ENCODE peak calls at places on chromosomes 12 and 14, in six cellular contexts. One of them, this sample, is unnamed.

GRCh38 chr12:24476310-24476709 is 472.6 kb downstream of the BCAT1 start:
- DNase-seq in sigmoid colon: no peak
- DNase-seq in progenitor cell of endocrine pancreas: no peak
- DNase-seq in Caco-2: no peak
- DNase-seq in Calu3: no peak
- DNase-seq in stomach: no peak
- DNase-seq in this sample: no peak

GRCh38 chr14:55107766-55108554 is 21.1 kb upstream of the LGALS3 start:
- DNase-seq in sigmoid colon: peak
- DNase-seq in progenitor cell of endocrine pancreas: no peak
- DNase-seq in Caco-2: peak
- DNase-seq in Calu3: peak
- DNase-seq in stomach: peak
- DNase-seq in this sample: peak

GRCh38 chr14:73237786-73238261 is 518 bp downstream of the PAPLN start:
- DNase-seq in sigmoid colon: peak
- DNase-seq in progenitor cell of endocrine pancreas: no peak
- DNase-seq in Caco-2: no peak
- DNase-seq in Calu3: peak
- DNase-seq in stomach: no peak
- DNase-seq in this sample: no peak

GRCh38 chr14:69632154-69632553 is 20.8 kb downstream of the SUSD6 start:
- DNase-seq in sigmoid colon: no peak
- DNase-seq in progenitor cell of endocrine pancreas: no peak
- DNase-seq in Caco-2: no peak
- DNase-seq in Calu3: no peak
- DNase-seq in stomach: no peak
- DNase-seq in this sample: no peak

GRCh38 chr12:87670448-87670847 is 358.8 kb downstream of the C12orf50 start:
- DNase-seq in sigmoid colon: no peak
- DNase-seq in progenitor cell of endocrine pancreas: no peak
- DNase-seq in Caco-2: peak
- DNase-seq in Calu3: no peak
- DNase-seq in stomach: no peak
- DNase-seq in this sample: no peak

GRCh38 chr12:74490390-74491064 is 47.1 kb upstream of the ATXN7L3B start:
- DNase-seq in sigmoid colon: no peak
- DNase-seq in progenitor cell of endocrine pancreas: no peak
- DNase-seq in Caco-2: no peak
- DNase-seq in Calu3: no peak
- DNase-seq in stomach: no peak
- DNase-seq in this sample: no peak

GRCh38 chr12:90043264-90043663 is 334.6 kb upstream of the ATP2B1 start:
- DNase-seq in sigmoid colon: no peak
- DNase-seq in progenitor cell of endocrine pancreas: no peak
- DNase-seq in Caco-2: no peak
- DNase-seq in Calu3: no peak
- DNase-seq in stomach: no peak
- DNase-seq in this sample: peak

GRCh38 chr12:127393896-127394295 is 873.1 kb upstream of the TMEM132C start:
- DNase-seq in sigmoid colon: no peak
- DNase-seq in progenitor cell of endocrine pancreas: no peak
- DNase-seq in Caco-2: no peak
- DNase-seq in Calu3: no peak
- DNase-seq in stomach: no peak
- DNase-seq in this sample: peak

GRCh38 chr14:89550761-89551283 is 133.8 kb upstream of the FOXN3 start:
- DNase-seq in sigmoid colon: no peak
- DNase-seq in progenitor cell of endocrine pancreas: no peak
- DNase-seq in Caco-2: no peak
- DNase-seq in Calu3: no peak
- DNase-seq in stomach: no peak
- DNase-seq in this sample: no peak

GRCh38 chr12:110256780-110257431 is 24.1 kb upstream of the ATP2A2 start:
- DNase-seq in sigmoid colon: peak
- DNase-seq in progenitor cell of endocrine pancreas: no peak
- DNase-seq in Caco-2: peak
- DNase-seq in Calu3: no peak
- DNase-seq in stomach: peak
- DNase-seq in this sample: no peak

GRCh38 chr12:117998719-117999118 is 17.8 kb upstream of the RFC5 start:
- DNase-seq in sigmoid colon: no peak
- DNase-seq in progenitor cell of endocrine pancreas: no peak
- DNase-seq in Caco-2: no peak
- DNase-seq in Calu3: no peak
- DNase-seq in stomach: no peak
- DNase-seq in this sample: no peak

GRCh38 chr12:50166776-50167025 is 468 bp downstream of the CERS5 start:
- DNase-seq in sigmoid colon: peak
- DNase-seq in progenitor cell of endocrine pancreas: no peak
- DNase-seq in Caco-2: peak
- DNase-seq in Calu3: no peak
- DNase-seq in stomach: peak
- DNase-seq in this sample: no peak

GRCh38 chr12:95538002-95538401 is 13.3 kb downstream of the USP44 start:
- DNase-seq in sigmoid colon: no peak
- DNase-seq in progenitor cell of endocrine pancreas: no peak
- DNase-seq in Caco-2: no peak
- DNase-seq in Calu3: no peak
- DNase-seq in stomach: no peak
- DNase-seq in this sample: no peak

GRCh38 chr14:92471919-92472318 is 41.7 kb upstream of the RIN3 start:
- DNase-seq in sigmoid colon: no peak
- DNase-seq in progenitor cell of endocrine pancreas: no peak
- DNase-seq in Caco-2: peak
- DNase-seq in Calu3: peak
- DNase-seq in stomach: no peak
- DNase-seq in this sample: peak

GRCh38 chr14:74834682-74835392 is 41.1 kb downstream of the PROX2 start:
- DNase-seq in sigmoid colon: no peak
- DNase-seq in progenitor cell of endocrine pancreas: no peak
- DNase-seq in Caco-2: no peak
- DNase-seq in Calu3: no peak
- DNase-seq in stomach: no peak
- DNase-seq in this sample: no peak

GRCh38 chr12:63826002-63826585 is 18.4 kb upstream of the SRGAP1 start:
- DNase-seq in sigmoid colon: no peak
- DNase-seq in progenitor cell of endocrine pancreas: no peak
- DNase-seq in Caco-2: no peak
- DNase-seq in Calu3: no peak
- DNase-seq in stomach: no peak
- DNase-seq in this sample: peak

GRCh38 chr12:83122623-83122934 is 435.9 kb downstream of the TMTC2 start:
- DNase-seq in sigmoid colon: no peak
- DNase-seq in progenitor cell of endocrine pancreas: no peak
- DNase-seq in Caco-2: no peak
- DNase-seq in Calu3: no peak
- DNase-seq in stomach: no peak
- DNase-seq in this sample: no peak

GRCh38 chr12:7161811-7162210 is 27.7 kb upstream of the PEX5 start:
- DNase-seq in sigmoid colon: peak
- DNase-seq in progenitor cell of endocrine pancreas: no peak
- DNase-seq in Caco-2: no peak
- DNase-seq in Calu3: no peak
- DNase-seq in stomach: no peak
- DNase-seq in this sample: peak

GRCh38 chr14:56659361-56659760 is 79.8 kb downstream of the TMEM260 start:
- DNase-seq in sigmoid colon: no peak
- DNase-seq in progenitor cell of endocrine pancreas: no peak
- DNase-seq in Caco-2: peak
- DNase-seq in Calu3: no peak
- DNase-seq in stomach: no peak
- DNase-seq in this sample: no peak

GRCh38 chr14:92316937-92317336 is 6.0 kb upstream of the SLC24A4 start:
- DNase-seq in sigmoid colon: no peak
- DNase-seq in progenitor cell of endocrine pancreas: no peak
- DNase-seq in Caco-2: no peak
- DNase-seq in Calu3: peak
- DNase-seq in stomach: no peak
- DNase-seq in this sample: no peak

GRCh38 chr14:91693342-91693741 is 38.5 kb downstream of the CATSPERB start:
- DNase-seq in sigmoid colon: no peak
- DNase-seq in progenitor cell of endocrine pancreas: no peak
- DNase-seq in Caco-2: no peak
- DNase-seq in Calu3: peak
- DNase-seq in stomach: no peak
- DNase-seq in this sample: peak

GRCh38 chr12:46517579-46517962 is 145.0 kb upstream of the SLC38A2 start:
- DNase-seq in sigmoid colon: no peak
- DNase-seq in progenitor cell of endocrine pancreas: no peak
- DNase-seq in Caco-2: no peak
- DNase-seq in Calu3: no peak
- DNase-seq in stomach: no peak
- DNase-seq in this sample: no peak

GRCh38 chr14:45065540-45065939 is 18.4 kb upstream of the PRPF39 start:
- DNase-seq in sigmoid colon: no peak
- DNase-seq in progenitor cell of endocrine pancreas: no peak
- DNase-seq in Caco-2: no peak
- DNase-seq in Calu3: no peak
- DNase-seq in stomach: no peak
- DNase-seq in this sample: peak

DNA sequence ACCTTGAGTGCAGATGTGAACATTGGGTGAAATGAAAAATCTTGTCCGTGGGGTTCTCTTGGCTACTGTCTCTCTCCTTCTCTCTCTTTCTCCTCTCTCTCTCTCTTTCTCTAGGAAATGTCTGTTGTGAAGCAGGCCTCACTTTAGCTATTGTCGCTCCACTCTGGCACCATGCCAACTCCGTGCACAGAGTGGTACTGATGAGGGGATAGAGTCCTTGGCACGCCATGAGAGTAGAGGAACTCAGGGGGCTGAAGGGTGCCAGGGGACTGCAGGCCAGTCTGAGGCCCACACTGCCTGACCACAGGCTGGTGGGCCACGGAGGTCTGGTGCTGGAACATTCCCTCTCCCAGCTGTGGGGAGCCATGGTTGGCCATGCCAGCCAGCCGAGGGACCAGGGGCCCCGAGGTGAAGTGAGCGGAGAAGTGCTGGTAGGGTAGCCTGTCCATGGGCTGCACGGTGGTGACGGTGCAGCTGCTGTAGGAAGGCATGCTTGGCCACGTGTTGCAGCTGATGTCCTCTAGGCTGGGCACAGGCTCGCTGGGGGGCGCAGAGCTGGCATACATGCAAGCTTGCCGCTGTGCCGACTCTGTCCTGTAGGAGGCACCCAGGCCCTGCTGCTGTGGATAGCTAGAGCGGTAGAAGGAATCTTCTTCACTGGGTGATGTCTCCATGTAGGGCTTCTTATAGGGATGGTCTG is 50.4 kb downstream of the TBX5 start:
- DNase-seq in sigmoid colon: no peak
- DNase-seq in progenitor cell of endocrine pancreas: no peak
- DNase-seq in Caco-2: no peak
- DNase-seq in Calu3: no peak
- DNase-seq in stomach: no peak
- DNase-seq in this sample: no peak
- TF ChIP-seq CTCF in sigmoid colon: no peak
- TF ChIP-seq CTCF in progenitor cell of endocrine pancreas: peak
- TF ChIP-seq CTCF in Caco-2: no peak
- TF ChIP-seq CTCF in Calu3: no peak
- TF ChIP-seq CTCF in stomach: no peak
- TF ChIP-seq CTCF in this sample: no peak

DNA sequence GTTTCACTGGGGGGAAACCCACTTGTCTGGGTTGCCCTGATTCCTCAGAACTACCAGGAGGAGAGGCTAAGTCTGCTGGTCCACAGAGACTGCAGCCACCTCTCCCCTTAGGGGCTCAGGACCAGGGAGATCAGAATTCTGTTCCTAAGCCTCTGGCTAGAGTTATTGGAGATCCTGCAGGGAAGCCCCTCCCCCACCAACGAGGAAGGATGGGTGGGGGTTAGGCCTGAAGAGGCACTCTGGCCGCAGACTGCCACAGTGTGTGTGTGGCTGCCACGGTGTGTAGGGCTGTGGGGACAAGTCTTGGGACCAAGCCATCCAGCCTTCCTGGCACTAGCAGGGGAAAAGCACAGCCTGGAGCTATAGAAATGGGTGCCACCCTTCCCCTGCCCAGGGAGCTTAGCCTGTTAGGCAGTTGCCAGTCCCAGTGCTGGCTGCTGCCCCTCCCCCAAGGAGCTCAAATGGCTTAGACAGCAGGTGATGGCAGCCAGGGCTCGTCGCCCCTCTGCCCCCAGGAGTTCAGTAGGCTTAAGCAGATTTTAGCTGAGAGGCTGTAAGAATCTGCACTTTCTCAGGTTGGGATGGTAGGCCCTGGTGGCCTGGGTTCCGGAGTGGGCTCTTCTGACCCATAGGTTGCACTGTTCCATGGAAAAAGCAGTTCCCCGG is 107.7 kb downstream of the ERGIC2 start:
- DNase-seq in sigmoid colon: no peak
- DNase-seq in progenitor cell of endocrine pancreas: no peak
- DNase-seq in Caco-2: no peak
- DNase-seq in Calu3: no peak
- DNase-seq in stomach: no peak
- DNase-seq in this sample: no peak
- TF ChIP-seq CTCF in sigmoid colon: no peak
- TF ChIP-seq CTCF in progenitor cell of endocrine pancreas: no peak
- TF ChIP-seq CTCF in Caco-2: no peak
- TF ChIP-seq CTCF in Calu3: no peak
- TF ChIP-seq CTCF in stomach: no peak
- TF ChIP-seq CTCF in this sample: no peak

GRCh38 chr14:76870146-76870545 is 43.9 kb downstream of the LRRC74A start:
- DNase-seq in sigmoid colon: no peak
- DNase-seq in progenitor cell of endocrine pancreas: no peak
- DNase-seq in Caco-2: peak
- DNase-seq in Calu3: peak
- DNase-seq in stomach: no peak
- DNase-seq in this sample: no peak
- TF ChIP-seq CTCF in sigmoid colon: no peak
- TF ChIP-seq CTCF in progenitor cell of endocrine pancreas: peak
- TF ChIP-seq CTCF in Caco-2: peak
- TF ChIP-seq CTCF in Calu3: peak
- TF ChIP-seq CTCF in stomach: no peak
- TF ChIP-seq CTCF in this sample: peak

DNA sequence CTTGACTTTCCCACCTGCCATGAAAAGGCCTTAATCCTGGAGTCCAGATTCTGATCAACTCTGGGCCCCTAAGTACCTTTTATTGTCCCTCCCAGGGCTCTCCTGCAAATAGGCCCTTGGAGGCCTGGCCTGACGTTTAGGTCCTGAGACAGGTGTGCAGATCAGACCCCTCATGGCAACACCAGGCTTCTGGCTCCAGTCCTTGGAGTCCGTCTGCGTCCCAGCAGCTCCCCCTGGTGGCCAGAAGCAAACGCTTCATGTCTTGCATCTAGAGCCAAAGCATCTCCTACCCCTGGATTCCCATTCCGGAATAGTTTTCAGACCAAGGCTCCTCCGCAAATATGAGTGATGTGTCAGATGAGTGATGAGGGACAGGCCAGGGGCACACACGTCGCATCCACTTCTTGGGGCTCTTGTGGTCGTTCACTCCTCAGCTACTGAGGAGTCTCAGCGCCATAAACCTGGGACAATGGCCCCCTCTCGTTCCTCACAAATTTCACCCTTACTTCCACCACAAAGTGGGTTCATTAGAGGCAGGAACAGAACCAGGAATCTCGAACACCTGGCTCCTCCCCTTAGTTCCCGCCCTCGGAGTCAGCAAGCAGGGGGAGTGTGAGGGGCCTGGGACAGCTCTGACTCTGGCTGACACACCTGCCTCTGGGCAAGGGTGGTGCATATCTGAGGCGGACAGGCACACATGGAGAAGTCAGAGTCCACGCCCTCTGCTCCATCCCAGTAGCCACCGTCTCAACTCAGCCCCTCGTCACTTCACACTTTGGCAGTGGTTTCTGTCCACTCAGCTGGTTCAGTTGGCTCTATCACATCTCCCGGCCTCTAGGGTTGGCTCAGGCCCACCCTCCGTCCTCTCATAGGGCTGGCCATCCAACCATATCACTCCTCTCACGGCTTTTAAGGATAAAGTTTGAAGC is 77.9 kb upstream of the PWP1 start:
- DNase-seq in sigmoid colon: peak
- DNase-seq in progenitor cell of endocrine pancreas: peak
- DNase-seq in Caco-2: peak
- DNase-seq in Calu3: peak
- DNase-seq in stomach: peak
- DNase-seq in this sample: peak
- TF ChIP-seq CTCF in sigmoid colon: peak
- TF ChIP-seq CTCF in progenitor cell of endocrine pancreas: peak
- TF ChIP-seq CTCF in Caco-2: peak
- TF ChIP-seq CTCF in Calu3: peak
- TF ChIP-seq CTCF in stomach: no peak
- TF ChIP-seq CTCF in this sample: peak

This sample was measured in fibroblast of the aortic adventitia.